ENCODE peak calls at places on chromosomes 7 and 10, in eight cellular contexts. One of them, this sample, is unnamed.

GRCh38 chr10:123154943-123155505 is 822 bp downstream of the BUB3 start:
- DNase-seq in NCI-H1105 treated with DMSO at 0.1 percent for 48 hours: no peak
- DNase-seq in lung: no peak
- DNase-seq in fibroblast of the conjunctiva: no peak
- DNase-seq in bronchial epithelial cell: peak
- DNase-seq in endothelial cell of umbilical vein: no peak
- DNase-seq in SHP77: peak
- DNase-seq in NT2/D1: no peak
- DNase-seq in this sample: no peak

GRCh38 chr10:88594482-88594881 is 7.9 kb downstream of the LIPJ start:
- DNase-seq in endothelial cell of umbilical vein: no peak
- DNase-seq in bronchial epithelial cell: no peak
- DNase-seq in NT2/D1: no peak
- DNase-seq in NCI-H1105 treated with DMSO at 0.1 percent for 48 hours: no peak
- DNase-seq in fibroblast of the conjunctiva: no peak
- DNase-seq in SHP77: no peak
- DNase-seq in lung: no peak
- DNase-seq in this sample: no peak

GRCh38 chr7:45874408-45875131 is 1.7 kb upstream of the CCDC201 start:
- DNase-seq in fibroblast of the conjunctiva: no peak
- DNase-seq in NCI-H1105 treated with DMSO at 0.1 percent for 48 hours: no peak
- DNase-seq in SHP77: no peak
- DNase-seq in bronchial epithelial cell: peak
- DNase-seq in endothelial cell of umbilical vein: peak
- DNase-seq in lung: no peak
- DNase-seq in NT2/D1: no peak
- DNase-seq in this sample: peak

GRCh38 chr10:73817826-73818225 is 6.4 kb upstream of the NDST2 start:
- DNase-seq in NT2/D1: no peak
- DNase-seq in NCI-H1105 treated with DMSO at 0.1 percent for 48 hours: no peak
- DNase-seq in bronchial epithelial cell: no peak
- DNase-seq in fibroblast of the conjunctiva: no peak
- DNase-seq in lung: no peak
- DNase-seq in SHP77: no peak
- DNase-seq in endothelial cell of umbilical vein: no peak
- DNase-seq in this sample: no peak

GRCh38 chr7:3397324-3397723 is 96.3 kb downstream of the SDK1 start:
- DNase-seq in fibroblast of the conjunctiva: no peak
- DNase-seq in lung: no peak
- DNase-seq in NCI-H1105 treated with DMSO at 0.1 percent for 48 hours: no peak
- DNase-seq in NT2/D1: no peak
- DNase-seq in endothelial cell of umbilical vein: no peak
- DNase-seq in SHP77: no peak
- DNase-seq in bronchial epithelial cell: no peak
- DNase-seq in this sample: no peak

GRCh38 chr10:66176772-66177171 is 749.1 kb upstream of the LRRTM3 start:
- DNase-seq in endothelial cell of umbilical vein: no peak
- DNase-seq in SHP77: no peak
- DNase-seq in fibroblast of the conjunctiva: no peak
- DNase-seq in NT2/D1: no peak
- DNase-seq in NCI-H1105 treated with DMSO at 0.1 percent for 48 hours: no peak
- DNase-seq in bronchial epithelial cell: peak
- DNase-seq in lung: no peak
- DNase-seq in this sample: no peak

GRCh38 chr7:103499976-103500375 is 54.0 kb upstream of the SLC26A5 start:
- DNase-seq in SHP77: no peak
- DNase-seq in NCI-H1105 treated with DMSO at 0.1 percent for 48 hours: no peak
- DNase-seq in bronchial epithelial cell: peak
- DNase-seq in endothelial cell of umbilical vein: no peak
- DNase-seq in lung: no peak
- DNase-seq in fibroblast of the conjunctiva: no peak
- DNase-seq in NT2/D1: no peak
- DNase-seq in this sample: no peak

GRCh38 chr10:21318768-21319167 is 206.7 kb downstream of the SKIDA1 start:
- DNase-seq in NT2/D1: no peak
- DNase-seq in endothelial cell of umbilical vein: no peak
- DNase-seq in lung: no peak
- DNase-seq in bronchial epithelial cell: no peak
- DNase-seq in NCI-H1105 treated with DMSO at 0.1 percent for 48 hours: peak
- DNase-seq in SHP77: peak
- DNase-seq in fibroblast of the conjunctiva: no peak
- DNase-seq in this sample: no peak

GRCh38 chr7:141451232-141451631 is 100.0 kb upstream of the AGK start:
- DNase-seq in lung: no peak
- DNase-seq in SHP77: no peak
- DNase-seq in fibroblast of the conjunctiva: no peak
- DNase-seq in endothelial cell of umbilical vein: no peak
- DNase-seq in bronchial epithelial cell: no peak
- DNase-seq in NT2/D1: no peak
- DNase-seq in NCI-H1105 treated with DMSO at 0.1 percent for 48 hours: no peak
- DNase-seq in this sample: no peak

This sample was measured in dermis microvascular lymphatic vessel endothelial cell.